ENCODE peak calls at places on chromosomes 4 and X, in four cellular contexts. N, G, E and Z are unnamed samples.
A peak's percentile ranks its signal among the peaks of the same experiment; 100 is the strongest.

GRCh38 chr4:40516651-40517050 is 113.0 kb downstream of the RBM47 start:
- DNase-seq in E (no peak), N (no peak), G (no peak), Z (no peak)

GRCh38 chr4:128294464-128294863 is 6.9 kb upstream of the PGRMC2 start:
- DNase-seq in E (no peak), G (no peak), N (no peak), Z (no peak)

GRCh38 chr4:133775881-133776280 is 425.7 kb downstream of the PABPC4L start:
- DNase-seq in N (no peak), G (peak; percentile 35), E (no peak), Z (peak; percentile 5)

GRCh38 chrX:39427492-39428289 is 626.4 kb downstream of the MID1IP1 start:
- DNase-seq in G (peak; percentile 79), E (no peak), N (no peak), Z (no peak)

GRCh38 chr4:55348436-55348835 is 2.4 kb downstream of the SRD5A3 start:
- DNase-seq in E (no peak), N (no peak), G (peak; percentile 62), Z (no peak)

GRCh38 chr4:65671402-65671801 is 1.1 kb upstream of the EPHA5 start:
- DNase-seq in E (no peak), N (no peak), G (no peak), Z (no peak)

GRCh38 chr4:31045724-31046318 is 325.7 kb downstream of the PCDH7 start:
- DNase-seq in N (no peak), G (peak; percentile 32), E (no peak), Z (no peak)

GRCh38 chr4:171929477-171929876 is 116.3 kb downstream of the GALNTL6 start:
- DNase-seq in E (no peak), N (no peak), G (no peak), Z (no peak)

GRCh38 chr4:187501731-187502130 is 493.8 kb upstream of the ZFP42 start:
- DNase-seq in N (no peak), E (no peak), G (no peak), Z (no peak)

GRCh38 chr4:1801286-1801958 is 8.3 kb downstream of the FGFR3 start:
- DNase-seq in G (no peak), E (no peak), N (no peak), Z (no peak)

GRCh38 chr4:75821966-75822365 is 80.3 kb downstream of the PPEF2 start:
- DNase-seq in G (no peak), E (no peak), N (no peak), Z (no peak)

GRCh38 chrX:20594985-20595384 is 328.3 kb upstream of the RPS6KA3 start:
- DNase-seq in E (no peak), N (no peak), G (peak; percentile 55), Z (no peak)

GRCh38 chr4:25012671-25013070 is 18.1 kb downstream of the LGI2 start:
- DNase-seq in E (no peak), G (no peak), N (no peak), Z (no peak)

GRCh38 chr4:109406337-109406931 is 27.2 kb upstream of the SEC24B start:
- DNase-seq in N (peak; percentile 38), G (peak; percentile 72), E (no peak), Z (peak; percentile 34)

GRCh38 chrX:47209508-47210238 is 8.8 kb upstream of the CDK16 start:
- DNase-seq in E (no peak), N (no peak), G (no peak), Z (no peak)

GRCh38 chr4:71380721-71381120 is 41.9 kb downstream of the SLC4A4 start:
- DNase-seq in G (peak; percentile 33), E (no peak), N (peak; percentile 52), Z (no peak)

GRCh38 chr4:184807797-184808718 is 17.7 kb downstream of the ACSL1 start:
- DNase-seq in E (no peak), G (peak; percentile 92), N (no peak), Z (no peak)

GRCh38 chr4:64857815-64858214 is 448.6 kb upstream of the TECRL start:
- DNase-seq in G (no peak), E (no peak), N (no peak), Z (no peak)

GRCh38 chr4:144611850-144612249 is 34.1 kb upstream of the HHIP start:
- DNase-seq in G (peak; percentile 26), E (no peak), N (no peak), Z (no peak)

GRCh38 chr4:76762136-76763130 is 135.5 kb downstream of the SOWAHB start:
- DNase-seq in G (no peak), N (no peak), E (no peak), Z (no peak)

GRCh38 chr4:166842795-166843261 is 391.5 kb downstream of the SPOCK3 start:
- DNase-seq in N (no peak), E (no peak), G (no peak), Z (no peak)

DNA sequence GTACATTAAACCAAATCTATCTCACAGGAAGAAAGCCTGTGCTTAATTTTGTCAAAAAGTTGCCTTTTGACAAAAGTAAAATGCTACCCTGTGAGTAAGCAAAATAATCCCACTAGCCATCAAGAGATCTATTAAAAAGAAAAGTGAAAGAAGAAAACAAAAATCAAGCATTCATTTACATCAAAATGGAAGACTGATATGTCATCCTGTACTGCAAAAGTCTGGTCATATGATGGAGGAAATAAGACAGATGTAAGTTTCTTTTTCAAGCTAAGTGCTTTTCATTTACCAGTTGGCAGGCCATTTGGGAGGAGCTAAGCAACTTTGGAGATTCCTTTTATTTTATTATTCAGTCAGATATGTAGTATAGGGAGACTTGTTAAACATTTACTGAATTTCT is 387.4 kb downstream of the SPOCK3 start:
- DNase-seq in E (no peak), N (no peak), G (no peak), Z (no peak)
- H3K4me3 ChIP-seq in E (no peak overlapping the region), N (no peak overlapping the region), G (no peak overlapping the region), Z (no peak overlapping the region)

DNA sequence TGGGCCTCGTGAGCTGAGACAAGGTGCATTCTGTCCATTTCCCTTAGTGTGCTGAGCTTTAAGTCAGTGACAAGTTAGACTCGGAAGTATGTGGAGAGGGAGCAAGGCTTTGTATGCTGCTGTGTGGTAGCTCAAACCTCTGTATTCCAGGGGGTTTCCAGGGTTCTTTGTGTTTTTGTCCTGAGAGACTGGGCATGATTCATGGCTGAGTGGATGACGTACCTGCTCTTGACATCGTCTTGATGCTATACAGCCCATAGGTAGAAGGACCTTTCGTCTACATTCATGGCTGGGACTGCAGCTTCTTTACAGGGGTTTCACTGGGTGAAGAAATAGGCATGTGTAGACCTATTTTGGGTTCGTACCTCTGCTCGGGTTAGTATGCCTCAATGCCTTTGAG is 162.7 kb upstream of the WDR1 start:
- DNase-seq in N (no peak), E (no peak), G (no peak), Z (no peak)
- H3K4me3 ChIP-seq in N (no peak overlapping the region), E (no peak overlapping the region), G (no peak overlapping the region), Z (no peak overlapping the region)

GRCh38 chr4:149901128-149901527 is 85.5 kb upstream of the IQCM start:
- DNase-seq in N (no peak), E (no peak), G (no peak), Z (no peak)

GRCh38 chr4:149896428-149896827 is 80.8 kb upstream of the IQCM start:
- DNase-seq in N (peak; percentile 24), G (peak; percentile 53), E (no peak), Z (no peak)

DNA sequence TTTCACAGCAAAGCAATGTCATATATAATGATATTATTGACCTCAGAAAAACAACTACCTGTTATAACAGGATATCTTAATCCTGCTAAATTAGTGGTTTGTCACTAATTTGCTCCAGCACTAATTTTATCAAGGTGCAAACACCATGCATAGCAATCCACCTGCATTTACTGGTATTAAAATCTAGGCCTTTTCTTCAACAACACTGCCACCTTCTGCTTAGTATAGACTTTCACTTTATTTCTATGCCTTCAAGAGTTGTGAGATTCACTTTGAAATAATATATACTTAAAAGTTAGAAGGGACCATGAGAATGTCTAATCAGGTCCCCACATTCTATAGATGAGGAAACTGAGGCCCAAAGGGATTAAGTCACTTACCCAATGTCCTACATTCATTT is 82.1 kb upstream of the IQCM start:
- DNase-seq in G (peak; percentile 41), E (no peak), N (no peak), Z (no peak)
- H3K4me3 ChIP-seq in G (no peak overlapping the region), E (no peak overlapping the region), N (no peak overlapping the region), Z (no peak overlapping the region)

GRCh38 chrX:121109986-121110385 is 62.6 kb downstream of the GLUD2 start:
- DNase-seq in G (no peak), E (no peak), N (no peak), Z (no peak)

GRCh38 chrX:121110536-121110935 is 63.1 kb downstream of the GLUD2 start:
- DNase-seq in E (no peak), N (no peak), G (no peak), Z (no peak)

GRCh38 chrX:121114691-121115090 is 67.3 kb downstream of the GLUD2 start:
- DNase-seq in N (no peak), G (peak; percentile 7), E (no peak), Z (no peak)
- H3K4me3 ChIP-seq in N (no peak overlapping the region), G (no peak overlapping the region), E (no peak overlapping the region), Z (no peak overlapping the region)

GRCh38 chrX:24149346-24150050 is at the start of gene ZFX:
- DNase-seq in G (peak; percentile 57), E (peak; percentile 48), N (no peak), Z (no peak)

GRCh38 chrX:24148535-24149345 is 789 bp upstream of the ZFX start:
- DNase-seq in G (peak; percentile 72), E (peak; percentile 6), N (peak; percentile 79), Z (no peak)

GRCh38 chrX:24147165-24147564 is 2.4 kb upstream of the ZFX start:
- DNase-seq in G (no peak), E (no peak), N (no peak), Z (no peak)

GRCh38 chrX:24146283-24146865 is 3.2 kb upstream of the ZFX start:
- DNase-seq in N (no peak), E (no peak), G (no peak), Z (no peak)

GRCh38 chrX:24148118-24148517 is 1.4 kb upstream of the ZFX start:
- DNase-seq in G (no peak), N (no peak), E (no peak), Z (no peak)
- H3K4me3 ChIP-seq in G (no peak overlapping the region), N (no peak overlapping the region), E (no peak overlapping the region), Z (no peak overlapping the region)

GRCh38 chrX:66030505-66031317 is 9.2 kb downstream of the VSIG4 start:
- DNase-seq in G (peak; percentile 31), N (no peak), E (no peak), Z (no peak)
- H3K4me3 ChIP-seq in G (no peak overlapping the region), N (no peak overlapping the region), E (no peak overlapping the region), Z (no peak overlapping the region)

GRCh38 chrX:7109838-7110793 is 37.4 kb upstream of the STS start:
- DNase-seq in G (no peak), E (no peak), N (no peak), Z (no peak)
- H3K4me3 ChIP-seq in G (no peak overlapping the region), E (no peak overlapping the region), N (no peak overlapping the region), Z (no peak overlapping the region)